ENCODE peak calls at places on chromosomes 11 and 22, in four cellular contexts. H is HCT116, A is ovary, Z is IMR-90. M is an unnamed sample.

GRCh38 chr11:86748296-86748695 is 52.0 kb upstream of the PRSS23 start:
- DNase-seq in Z (no peak), H (no peak), A (no peak), M (no peak)

GRCh38 chr22:36486619-36487384 is 5.4 kb upstream of the TXN2 start:
- DNase-seq in A (no peak), H (no peak), Z (peak; percentile 68), M (peak; percentile 61)

GRCh38 chr11:77107950-77108349 is 5.3 kb downstream of the OMP start:
- DNase-seq in H (peak; percentile 36), Z (peak; percentile 95), A (peak; percentile 65), M (no peak)

GRCh38 chr11:3877252-3878035 is 22.0 kb downstream of the STIM1 start:
- DNase-seq in A (no peak), Z (no peak), H (no peak), M (no peak)

GRCh38 chr11:27926056-27926455 is 181.9 kb downstream of the KIF18A start:
- DNase-seq in A (no peak), Z (no peak), H (no peak), M (no peak)

GRCh38 chr11:27187075-27187847 is 146.6 kb downstream of the BBOX1 start:
- DNase-seq in A (no peak), H (no peak), Z (no peak), M (peak; percentile 24)

GRCh38 chr11:37710031-37710430 is 1112.0 kb upstream of the RAG2 start:
- DNase-seq in Z (peak; percentile 29), H (no peak), A (no peak), M (no peak)

GRCh38 chr11:414333-414857 is 404 bp downstream of the SIGIRR start:
- DNase-seq in H (no peak), Z (no peak), A (no peak), M (no peak)

GRCh38 chr11:108586600-108586999 is 7.0 kb downstream of the EXPH5 start:
- DNase-seq in H (no peak), Z (no peak), A (no peak), M (no peak)

GRCh38 chr22:40238425-40239344 is 61.0 kb downstream of the TNRC6B start:
- DNase-seq in Z (peak; percentile 74), H (no peak), A (no peak), M (no peak)

GRCh38 chr22:35037089-35037488 is 28.9 kb upstream of the ISX start:
- DNase-seq in Z (no peak), A (no peak), H (no peak), M (no peak)

DNA sequence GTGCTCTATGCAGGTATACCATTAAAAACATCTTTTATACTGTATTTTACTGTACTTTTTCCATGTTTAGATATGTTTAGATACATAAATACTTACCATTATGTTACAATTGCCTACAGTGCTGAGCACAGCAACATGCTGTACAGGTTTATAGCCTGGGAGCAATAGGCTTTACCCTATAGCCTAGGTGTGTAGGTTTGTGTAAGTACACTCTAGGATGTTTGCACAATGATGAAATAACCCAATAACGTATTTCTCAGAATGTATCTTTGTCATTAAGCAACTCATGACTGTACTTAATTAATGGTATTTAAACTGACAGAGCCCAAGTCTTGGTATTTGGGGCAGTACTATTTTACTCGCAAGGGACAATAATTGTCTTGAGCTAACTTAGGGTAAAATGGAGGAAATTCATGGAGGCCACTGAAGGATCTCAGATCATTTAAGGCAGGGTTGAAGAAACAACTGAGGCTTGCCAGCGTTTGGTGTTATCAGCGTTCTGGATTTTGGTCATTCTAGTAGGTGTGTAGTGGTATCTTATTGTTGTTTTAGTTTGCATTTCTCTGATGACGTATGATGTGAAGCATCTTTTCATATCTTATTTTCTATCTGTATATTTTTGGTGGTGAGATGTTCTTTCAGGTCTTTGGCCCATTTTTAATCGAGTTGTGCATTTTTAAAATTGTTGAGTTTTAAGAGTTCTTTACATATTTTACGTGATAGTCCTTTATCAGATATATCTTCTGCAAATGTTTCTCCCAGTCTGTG is 42.4 kb downstream of the ADAMTS15 start:
- DNase-seq in A (no peak), H (no peak), Z (no peak), M (no peak)
- TF ChIP-seq POLR2A in A (no peak), H (no peak), Z (no peak), M (no peak)

DNA sequence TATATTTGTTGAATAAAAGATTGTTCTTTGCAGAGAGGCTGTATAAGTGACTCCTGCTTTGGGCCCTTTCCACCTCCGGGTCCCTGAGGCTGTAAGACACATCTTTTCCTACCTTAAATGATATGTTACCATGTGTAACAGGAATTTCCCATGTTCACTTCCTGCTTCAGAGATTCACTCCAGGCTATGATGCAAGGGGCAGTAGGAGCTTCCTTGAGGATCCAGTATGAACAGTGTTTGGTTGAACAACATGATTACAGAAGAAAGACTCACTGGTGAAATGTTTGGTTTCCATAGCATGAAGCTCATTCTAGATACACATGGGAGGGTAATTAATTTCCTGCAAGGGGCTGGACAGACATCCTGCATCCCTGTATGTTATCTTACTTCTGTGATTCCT is 25.6 kb upstream of the ZDHHC13 start:
- DNase-seq in Z (no peak), H (no peak), A (no peak), M (no peak)
- TF ChIP-seq POLR2A in Z (no peak), H (no peak), A (no peak), M (no peak)

GRCh38 chr11:46120361-46120710 is 918 bp downstream of the PHF21A start:
- DNase-seq in Z (no peak), A (peak; percentile 66), H (no peak), M (peak; percentile 65)

GRCh38 chr11:46122955-46123354 is 1.7 kb upstream of the PHF21A start:
- DNase-seq in H (no peak), Z (peak; percentile 53), A (no peak), M (peak; percentile 27)

GRCh38 chr11:46120711-46121327 is 435 bp downstream of the PHF21A start:
- DNase-seq in Z (peak; percentile 78), H (no peak), A (peak; percentile 70), M (peak; percentile 88)

GRCh38 chr11:46121724-46122477 is 647 bp upstream of the PHF21A start:
- DNase-seq in A (peak; percentile 84), Z (peak; percentile 95), H (peak; percentile 87), M (peak; percentile 93)

DNA sequence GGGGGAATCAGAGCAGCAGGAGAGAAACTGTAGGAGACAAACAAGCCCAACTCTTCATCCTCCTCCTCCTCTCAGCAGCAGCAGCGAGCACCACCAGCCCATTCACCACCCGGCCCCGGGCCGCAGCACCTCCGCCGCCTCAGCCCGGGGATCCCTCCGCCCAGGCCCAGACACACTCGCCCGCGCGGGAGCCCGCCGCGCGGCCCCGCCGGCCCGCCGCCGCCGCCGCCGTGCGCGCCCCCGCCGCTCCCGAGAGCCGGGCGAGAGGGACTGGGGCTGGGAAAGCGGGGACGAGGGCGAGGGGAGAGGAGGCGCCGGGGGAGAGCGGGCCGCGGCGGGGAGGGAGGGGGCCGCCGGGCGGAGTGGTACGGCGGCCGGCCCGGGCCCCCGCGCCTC is at the start of gene PHF21A:
- DNase-seq in Z (peak; percentile 93), A (peak; percentile 93), H (peak; percentile 84), M (peak; percentile 97)
- TF ChIP-seq POLR2A in Z (no peak), A (peak; percentile 46), H (no peak), M (peak; percentile 17)

DNA sequence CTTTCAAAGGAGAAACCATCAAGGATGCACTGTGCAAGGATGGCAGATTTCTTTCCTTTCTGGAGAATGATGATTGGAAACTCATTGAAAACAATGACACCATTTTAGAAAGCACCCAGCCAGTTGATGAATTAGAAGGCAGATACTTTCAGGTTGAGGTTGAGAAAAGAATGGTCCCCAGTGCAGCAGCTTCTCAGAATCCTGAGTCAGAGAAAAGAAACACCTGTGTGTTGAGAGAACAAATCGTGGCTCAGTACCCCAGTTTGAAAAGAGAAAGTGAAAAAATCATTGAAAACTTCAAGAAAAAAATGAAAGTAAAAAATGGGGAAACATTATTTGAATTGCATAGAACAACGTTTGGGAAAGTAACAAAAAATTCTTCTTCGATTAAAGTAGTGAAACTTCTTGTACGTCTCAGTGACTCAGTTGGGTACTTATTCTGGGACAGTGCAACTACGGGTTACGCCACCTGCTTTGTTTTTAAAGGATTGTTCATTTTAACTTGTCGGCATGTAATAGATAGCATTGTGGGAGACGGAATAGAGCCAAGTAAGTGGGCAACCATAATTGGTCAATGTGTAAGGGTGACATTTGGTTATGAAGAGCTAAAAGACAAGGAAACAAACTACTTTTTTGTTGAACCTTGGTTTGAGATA is 9.8 kb downstream of the FAM111A start:
- DNase-seq in A (no peak), Z (no peak), H (no peak), M (no peak)
- TF ChIP-seq POLR2A in A (no peak), Z (no peak), H (no peak), M (no peak)

GRCh38 chr11:67507891-67508485 is at the start of gene CDK2AP2:
- DNase-seq in Z (peak; percentile 100), H (peak; percentile 99), A (peak; percentile 98), M (peak; percentile 99)
- TF ChIP-seq POLR2A in Z (peak; percentile 28), H (peak; percentile 26), A (peak; percentile 68), M (no peak)

DNA sequence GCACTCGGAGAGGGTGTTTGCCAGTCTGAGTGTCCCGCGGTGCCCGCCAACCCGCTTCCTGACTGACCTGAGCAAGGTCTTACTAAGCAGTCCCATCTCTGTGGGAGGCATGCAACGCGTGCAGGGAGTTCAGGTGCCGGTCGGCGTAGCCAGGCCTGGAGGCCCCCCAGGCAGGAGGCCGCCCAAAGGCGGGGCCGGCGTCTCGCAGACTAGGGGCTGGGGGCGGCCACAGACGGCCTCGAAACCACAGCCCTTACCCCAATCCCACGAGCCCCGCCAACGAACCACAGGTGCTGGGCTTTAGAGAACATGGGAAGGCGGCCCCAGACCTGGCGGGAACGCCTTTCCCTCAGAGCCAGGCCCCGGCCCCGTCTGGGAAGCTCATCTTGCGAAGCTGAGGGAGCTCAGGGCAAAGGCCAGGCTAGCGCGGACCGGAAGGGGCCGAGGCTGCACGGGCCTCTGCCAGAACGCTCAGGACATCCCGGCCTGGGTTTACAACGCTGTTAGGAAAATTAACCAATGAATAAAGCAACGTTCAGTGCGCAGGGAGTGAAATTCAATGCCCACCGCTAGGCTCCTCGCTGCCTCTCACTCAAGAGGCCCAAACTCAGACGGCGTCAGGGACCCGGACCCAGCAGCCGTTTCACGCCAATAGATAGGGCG is 2.1 kb upstream of the MTFP1 start:
- DNase-seq in Z (no peak), H (no peak), A (no peak), M (peak; percentile 74)
- TF ChIP-seq POLR2A in Z (peak; percentile 78), H (peak; percentile 93), A (peak; percentile 93), M (no peak)

DNA sequence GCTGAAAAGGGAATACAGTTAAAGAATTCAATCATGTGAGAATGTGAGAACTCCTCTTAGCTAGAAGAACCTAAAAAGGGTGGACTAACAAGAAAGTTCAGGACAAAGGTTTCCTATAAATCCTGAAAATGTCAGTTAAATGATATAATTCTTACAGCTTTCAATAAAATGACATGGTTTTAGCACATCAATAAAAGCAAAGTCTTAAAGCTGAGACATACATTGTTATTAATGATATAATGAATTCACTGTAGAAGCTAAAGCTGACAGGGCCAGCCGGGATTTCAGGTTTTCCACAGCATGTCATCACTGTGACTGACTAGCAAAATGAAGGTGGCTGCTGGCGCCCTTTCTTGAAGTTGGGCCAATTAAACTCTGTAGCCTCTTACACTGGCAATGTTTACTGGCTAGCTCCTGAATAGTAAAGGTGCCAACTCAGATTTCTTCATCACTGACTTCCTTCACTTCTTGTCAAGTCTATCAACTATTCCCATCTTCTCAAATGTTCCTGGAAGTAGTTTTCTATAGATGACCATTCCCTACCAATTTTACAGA is 244.3 kb downstream of the TTC28 start:
- DNase-seq in A (no peak), Z (no peak), H (no peak), M (no peak)
- TF ChIP-seq POLR2A in A (no peak), Z (no peak), H (no peak), M (no peak)

GRCh38 chr11:124756033-124756752 is 4.1 kb upstream of the VSIG2 start:
- DNase-seq in Z (no peak), H (no peak), A (no peak), M (no peak)
- TF ChIP-seq POLR2A in Z (no peak), H (no peak), A (no peak), M (no peak)